ENCODE peak calls at places on chromosome 17, in five cellular contexts. Z, G, E, B and N are unnamed samples.

GRCh38 chr17:68457168-68457538 is at the start of gene WIPI1:
- DNase-seq in E (no peak), B (peak; percentile 81), G (no peak), Z (no peak), N (no peak)

GRCh38 chr17:59651346-59651745 is 31.7 kb downstream of the CLTC start:
- DNase-seq in G (peak; percentile 36), B (no peak), Z (no peak), E (no peak), N (peak; percentile 11)

GRCh38 chr17:199195-199604 is 17.8 kb upstream of the DOC2B start:
- DNase-seq in Z (no peak), G (peak; percentile 16), B (no peak), E (no peak), N (peak; percentile 16)

GRCh38 chr17:17119533-17119932 is 77.3 kb downstream of the MPRIP start:
- DNase-seq in E (no peak), B (no peak), Z (no peak), G (peak; percentile 33), N (peak; percentile 86)

GRCh38 chr17:10013360-10014112 is 108.5 kb upstream of the RCVRN start:
- DNase-seq in Z (no peak), E (no peak), G (peak; percentile 80), B (no peak), N (peak; percentile 66)

GRCh38 chr17:4939554-4939803 is 367 bp downstream of the SLC25A11 start:
- DNase-seq in B (no peak), Z (no peak), G (no peak), E (no peak), N (no peak)

GRCh38 chr17:75153854-75154194 is 488 bp downstream of the JPT1 start:
- DNase-seq in E (no peak), B (no peak), Z (no peak), G (peak; percentile 43), N (no peak)

GRCh38 chr17:36721560-36722120 is 120.3 kb downstream of the MRM1 start:
- DNase-seq in E (no peak), G (peak; percentile 5), Z (no peak), B (no peak), N (peak; percentile 2)

GRCh38 chr17:31130286-31131224 is 35.8 kb downstream of the NF1 start:
- DNase-seq in B (no peak), G (no peak), E (peak; percentile 41), Z (no peak), N (no peak)

GRCh38 chr17:73956595-73957465 is 246.6 kb upstream of the RPL38 start:
- DNase-seq in Z (peak; percentile 68), E (peak; percentile 95), G (no peak), B (peak; percentile 94), N (no peak)

GRCh38 chr17:55576237-55576998 is 65.2 kb upstream of the SMIM36 start:
- DNase-seq in E (no peak), G (peak; percentile 71), Z (no peak), B (no peak), N (peak; percentile 75)

GRCh38 chr17:40361063-40361924 is 3.2 kb downstream of the GJD3 start:
- DNase-seq in E (no peak), B (peak; percentile 64), G (no peak), Z (no peak), N (no peak)

GRCh38 chr17:36496018-36496789 is 9.7 kb downstream of the ZNHIT3 start:
- DNase-seq in Z (peak; percentile 37), E (peak; percentile 22), G (no peak), B (no peak), N (peak; percentile 16)

GRCh38 chr17:17669851-17670232 is 11.4 kb upstream of the RAI1 start:
- DNase-seq in G (no peak), B (no peak), Z (no peak), E (no peak), N (no peak)

GRCh38 chr17:81577278-81578000 is 25.3 kb upstream of the FAAP100 start:
- DNase-seq in B (no peak), G (no peak), E (peak; percentile 25), Z (no peak), N (no peak)

DNA sequence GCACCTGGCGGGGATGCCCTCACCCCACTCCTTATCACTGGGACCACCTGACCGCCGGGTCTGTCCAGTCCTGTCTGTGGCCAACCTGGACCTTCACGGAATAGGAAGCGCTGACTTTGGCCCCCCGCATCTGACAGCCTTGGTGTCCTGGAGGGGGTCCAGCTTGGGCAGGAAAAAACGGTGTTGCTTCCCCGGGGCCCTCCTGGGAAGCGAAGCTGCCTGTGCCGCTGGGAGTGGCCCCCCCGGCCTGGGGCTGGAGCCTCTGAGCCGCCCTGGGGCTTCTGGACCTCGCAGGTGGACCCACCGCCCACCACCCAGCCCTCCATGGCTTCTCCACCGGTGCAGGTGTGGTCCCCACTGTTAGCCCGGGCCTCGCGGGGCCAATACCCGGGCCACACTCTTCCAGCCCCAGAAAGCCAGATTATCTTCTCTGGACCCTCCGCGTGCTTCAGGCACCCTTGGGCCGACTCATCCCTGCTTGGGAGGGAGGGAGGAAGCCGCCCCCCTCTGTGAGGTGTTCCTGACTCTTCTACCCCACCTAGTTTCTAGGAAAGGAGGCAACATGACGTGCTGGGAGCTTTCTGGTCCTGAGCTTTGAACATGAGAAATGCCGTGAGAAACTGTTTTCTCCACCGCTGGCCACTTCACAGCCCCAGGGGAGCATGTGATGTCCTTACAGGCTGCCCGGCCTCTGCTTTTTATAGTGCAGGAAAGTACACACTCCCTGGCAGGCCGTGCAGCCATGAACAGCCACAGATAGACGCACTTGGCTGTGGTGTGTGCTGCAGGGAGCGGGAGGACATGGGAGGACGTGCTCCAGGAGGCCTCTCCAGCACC is 1.1 kb downstream of the C1QTNF1 start:
- DNase-seq in Z (no peak), G (peak; percentile 51), E (no peak), B (no peak), N (no peak)
- H3K4me2 ChIP-seq in Z (peak overlapping the region; percentile 99), G (peak overlapping the region; percentile 99), E (peak overlapping the region; percentile 89), B (peak overlapping the region; percentile 75), N (peak overlapping the region; percentile 85)

DNA sequence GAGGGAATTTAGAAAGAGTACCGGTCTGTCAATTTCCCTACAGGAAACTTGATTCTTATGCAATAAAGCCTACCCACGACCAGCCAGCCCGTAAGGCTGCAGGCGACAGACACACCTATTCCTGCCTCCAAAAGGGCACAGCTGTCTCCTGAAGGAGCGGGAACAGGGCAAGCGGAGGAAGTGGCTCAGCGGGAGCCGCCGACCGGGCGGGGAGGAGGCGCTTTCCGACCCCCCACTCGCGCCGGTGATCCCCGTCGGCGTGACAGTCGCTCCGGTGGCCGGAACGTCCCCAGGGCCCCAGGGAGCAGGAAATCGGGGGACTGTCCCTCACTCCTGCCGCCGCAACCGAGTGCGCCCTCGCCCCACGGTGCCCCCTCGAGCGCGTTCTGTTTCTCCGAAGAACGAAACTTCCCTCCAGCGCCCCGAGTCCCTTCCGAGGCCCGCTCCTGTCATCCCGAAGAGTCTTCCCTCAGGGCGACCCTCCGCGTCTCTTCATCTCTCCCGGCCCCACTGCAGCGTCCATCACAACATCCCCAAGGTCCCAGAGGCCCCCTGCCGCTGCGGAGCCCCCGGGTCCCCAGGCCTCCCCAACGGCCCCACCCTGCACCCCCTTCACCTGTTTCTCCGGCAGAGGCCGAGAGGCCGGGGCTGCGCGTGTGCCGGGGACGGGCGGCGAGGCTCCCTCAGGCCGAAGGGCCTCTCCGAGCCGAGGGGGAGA is 420 bp downstream of the STAT3 start:
- DNase-seq in Z (no peak), B (peak; percentile 80), G (peak; percentile 41), E (peak; percentile 87), N (no peak)
- H3K14ac ChIP-seq in Z (peak overlapping the region; percentile 75), B (no peak overlapping the region), G (peak overlapping the region; percentile 22), E (peak overlapping the region; percentile 83), N (peak overlapping the region; percentile 94)

GRCh38 chr17:70414275-70414674 is 244.9 kb downstream of the KCNJ2 start:
- DNase-seq in Z (no peak), E (no peak), G (no peak), B (no peak), N (no peak)
- H2BK15ac ChIP-seq in Z (no peak overlapping the region), E (no peak overlapping the region), G (no peak overlapping the region), B (no peak overlapping the region), N (no peak overlapping the region)

GRCh38 chr17:43632231-43632630 is 29.5 kb downstream of the MEOX1 start:
- DNase-seq in G (no peak), E (no peak), B (no peak), Z (no peak), N (no peak)

GRCh38 chr17:43626066-43626465 is 35.7 kb downstream of the MEOX1 start:
- DNase-seq in G (no peak), B (no peak), Z (no peak), E (no peak), N (no peak)

DNA sequence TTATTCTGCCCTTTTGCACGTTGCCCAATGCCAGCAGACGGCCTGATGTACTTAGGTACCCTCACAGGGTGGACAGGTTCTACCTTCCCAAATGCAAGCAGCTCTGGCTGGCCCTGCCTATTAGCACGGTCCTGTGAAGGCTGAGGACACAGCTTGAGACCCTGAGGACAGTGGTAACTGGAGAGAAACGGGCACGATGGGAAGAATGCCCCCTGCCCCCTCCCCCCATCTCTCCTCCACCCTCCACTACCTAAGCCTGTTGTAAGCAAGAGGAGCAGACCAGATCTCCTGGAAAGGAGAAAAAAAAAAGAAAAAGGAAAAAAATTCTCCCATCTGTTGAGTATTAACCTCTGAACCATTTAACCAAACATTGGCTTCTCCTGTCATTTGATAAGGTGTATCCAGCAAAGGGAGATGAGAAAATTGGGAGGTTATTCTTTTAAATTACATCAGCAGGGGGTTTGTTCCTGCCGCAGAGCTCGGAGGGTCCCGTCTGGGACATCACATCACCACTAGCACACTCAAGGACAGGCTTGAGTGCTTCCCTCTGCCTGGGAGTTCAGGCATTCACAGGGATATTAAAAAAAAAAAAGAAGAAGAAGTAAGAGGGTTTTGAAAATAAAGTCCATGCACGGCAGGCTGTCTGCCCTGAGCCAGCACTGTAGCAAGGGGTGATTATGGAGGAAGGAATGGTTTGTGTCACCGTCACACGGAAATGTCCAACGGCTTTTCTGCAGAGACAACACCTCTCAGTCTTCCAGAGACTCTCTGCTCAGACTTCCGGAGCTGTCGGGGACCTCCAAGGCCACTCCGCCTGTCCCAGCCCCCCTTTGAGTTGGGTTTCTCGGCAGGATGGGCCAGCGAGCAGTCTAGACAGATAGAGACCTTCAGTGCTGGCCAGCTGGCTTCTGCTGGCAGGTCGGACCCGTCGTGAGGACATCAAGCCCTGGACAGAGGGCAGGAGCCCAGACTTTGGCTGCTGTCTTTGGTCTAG is 33.8 kb downstream of the MEOX1 start:
- DNase-seq in Z (no peak), E (no peak), G (peak; percentile 35), B (no peak), N (peak; percentile 31)
- H3K4me2 ChIP-seq in Z (no peak overlapping the region), E (no peak overlapping the region), G (no peak overlapping the region), B (no peak overlapping the region), N (peak overlapping the region; percentile 60)

GRCh38 chr17:44093231-44093900 is 22.8 kb downstream of the G6PC3 start:
- DNase-seq in E (no peak), Z (no peak), G (no peak), B (no peak), N (no peak)

GRCh38 chr17:44095647-44096496 is 25.3 kb downstream of the G6PC3 start:
- DNase-seq in E (peak; percentile 98), Z (peak; percentile 91), G (peak; percentile 99), B (peak; percentile 86), N (peak; percentile 93)

GRCh38 chr17:44095388-44095646 is 24.8 kb downstream of the G6PC3 start:
- DNase-seq in E (no peak), B (no peak), G (no peak), Z (no peak), N (no peak)

GRCh38 chr17:44097110-44097810 is 26.2 kb downstream of the HDAC5 start:
- DNase-seq in B (no peak), Z (no peak), E (no peak), G (peak; percentile 88), N (peak; percentile 81)

GRCh38 chr17:44094701-44095387 is 24.3 kb downstream of the G6PC3 start:
- DNase-seq in B (no peak), G (peak; percentile 32), E (no peak), Z (no peak), N (no peak)
- H3K14ac ChIP-seq in B (no peak overlapping the region), G (no peak overlapping the region), E (peak overlapping the region; percentile 32), Z (no peak overlapping the region), N (peak overlapping the region; percentile 91)